ENCODE peak calls at places on chromosome 4, in five cellular contexts. F is neural progenitor cell, R is lower lobe of right lung, D is psoas muscle, Y is esophagus squamous epithelium. X is an unnamed sample.
A peak's percentile ranks its signal among the peaks of the same experiment; 100 is the strongest.

GRCh38 chr4:134365852-134366251 is 164.3 kb upstream of the PABPC4L start:
- DNase-seq in F (no peak), R (no peak), Y (no peak), D (no peak), X (no peak)

GRCh38 chr4:155248002-155248896 is 39.8 kb downstream of the NPY2R start:
- DNase-seq in F (peak; percentile 90), Y (no peak), D (no peak), R (no peak), X (no peak)

GRCh38 chr4:132792305-132792704 is 356.8 kb upstream of the PCDH10 start:
- DNase-seq in D (no peak), R (no peak), Y (no peak), F (no peak), X (no peak)

GRCh38 chr4:8939160-8939855 is 67.7 kb upstream of the HMX1 start:
- DNase-seq in D (no peak), Y (no peak), F (no peak), R (no peak), X (no peak)

GRCh38 chr4:136731025-136731424 is 801.3 kb downstream of the PCDH18 start:
- DNase-seq in D (no peak), Y (no peak), R (no peak), F (no peak), X (no peak)

GRCh38 chr4:8547108-8547911 is 32.9 kb upstream of the GPR78 start:
- DNase-seq in Y (no peak), F (peak; percentile 56), R (no peak), D (no peak), X (peak; percentile 90)

GRCh38 chr4:137536789-137537561 is 4.7 kb upstream of the PCDH18 start:
- DNase-seq in F (no peak), R (no peak), D (no peak), Y (no peak), X (no peak)

GRCh38 chr4:155906554-155907247 is 3.2 kb downstream of the TDO2 start:
- DNase-seq in R (no peak), F (no peak), D (no peak), Y (no peak), X (no peak)

GRCh38 chr4:162849922-162850321 is 316.8 kb downstream of the NAF1 start:
- DNase-seq in R (no peak), D (no peak), Y (no peak), F (no peak), X (no peak)

GRCh38 chr4:147683172-147683571 is 791 bp downstream of the PRMT9 start:
- DNase-seq in R (no peak), Y (no peak), F (peak; percentile 7), D (no peak), X (no peak)

GRCh38 chr4:147678121-147678520 is 5.8 kb downstream of the PRMT9 start:
- DNase-seq in R (no peak), F (no peak), D (no peak), Y (no peak), X (no peak)

GRCh38 chr4:147674496-147674895 is 9.5 kb downstream of the PRMT9 start:
- DNase-seq in Y (no peak), D (no peak), R (no peak), F (no peak), X (no peak)

GRCh38 chr4:147682755-147683154 is 1.2 kb downstream of the PRMT9 start:
- DNase-seq in D (no peak), F (no peak), Y (no peak), R (no peak), X (no peak)

GRCh38 chr4:147678796-147679549 is 5.0 kb downstream of the PRMT9 start:
- DNase-seq in D (no peak), R (no peak), F (no peak), Y (no peak), X (no peak)
- TF ChIP-seq CTCF in D (no peak), R (no peak), F (peak; percentile 28), Y (peak; percentile 22), X (no peak)

GRCh38 chr4:88604978-88605678 is 12.8 kb downstream of the HERC3 start:
- DNase-seq in Y (no peak), F (no peak), R (no peak), D (no peak), X (no peak)
- H3K4me1 ChIP-seq in Y (peaks cover 23% of the 10 kb centered on the region), F (peaks cover 7% of the 10 kb centered on the region), R (peaks cover 14% of the 10 kb centered on the region), D (peaks cover 15% of the 10 kb centered on the region), X (peaks cover 54% of the 10 kb centered on the region)

GRCh38 chr4:149465941-149466340 is 349.7 kb downstream of the IQCM start:
- DNase-seq in Y (no peak), F (no peak), R (no peak), D (no peak), X (no peak)
- H3K4me3 ChIP-seq in Y (no peak overlapping the region), F (no peak overlapping the region), R (no peak overlapping the region), D (no peak overlapping the region), X (no peak overlapping the region)

DNA sequence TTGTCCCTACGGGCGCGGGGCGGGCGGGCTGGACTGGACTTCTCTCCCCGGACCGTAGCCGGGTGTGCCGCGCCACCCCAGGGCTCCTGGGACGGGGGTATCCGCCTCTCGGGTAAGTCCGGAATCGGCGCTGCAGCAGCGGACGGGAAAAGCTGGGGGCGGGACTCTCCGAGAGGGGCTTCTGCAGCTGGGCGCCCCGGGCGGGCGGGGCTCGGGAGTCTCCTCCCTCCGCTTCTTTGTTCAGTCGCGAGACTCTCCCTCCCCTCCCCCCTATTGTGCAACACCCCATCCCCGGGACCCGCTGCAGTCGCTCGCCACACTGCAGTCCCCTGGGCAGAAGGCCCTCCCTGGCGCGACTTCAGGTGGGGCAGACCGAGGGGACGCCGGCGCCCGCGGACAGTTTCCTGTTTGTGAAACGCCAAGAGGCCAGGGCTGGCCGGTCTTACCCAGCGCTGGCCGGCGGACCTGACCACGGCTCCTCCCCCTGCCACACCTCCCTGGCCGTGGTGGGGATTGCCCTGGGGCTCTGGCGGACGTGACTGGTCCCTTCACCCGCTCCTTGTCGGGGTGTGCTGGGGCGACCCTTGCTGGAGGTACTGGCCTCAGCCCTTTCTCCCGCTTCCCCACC is 966 bp downstream of the CCNG2 start:
- DNase-seq in D (peak; percentile 93), F (peak; percentile 97), R (peak; percentile 92), Y (peak; percentile 67), X (peak; percentile 90)
- TF ChIP-seq CTCF in D (no peak), F (no peak), R (no peak), Y (no peak), X (peak; percentile 31)

GRCh38 chr4:6898763-6899162 is 10.9 kb upstream of the TBC1D14 start:
- DNase-seq in R (no peak), D (no peak), F (no peak), Y (no peak), X (no peak)

GRCh38 chr4:6893449-6894085 is 16.1 kb upstream of the TBC1D14 start:
- DNase-seq in D (no peak), Y (no peak), F (no peak), R (no peak), X (no peak)

GRCh38 chr4:6894528-6895498 is 14.8 kb upstream of the TBC1D14 start:
- DNase-seq in Y (no peak), D (no peak), R (no peak), F (no peak), X (no peak)

GRCh38 chr4:6894086-6894478 is 15.5 kb upstream of the TBC1D14 start:
- DNase-seq in R (no peak), D (no peak), F (no peak), Y (no peak), X (no peak)

GRCh38 chr4:6896035-6896434 is 13.6 kb upstream of the TBC1D14 start:
- DNase-seq in F (no peak), Y (no peak), D (no peak), R (no peak), X (no peak)
- H3K4me1 ChIP-seq in F (peaks cover 5% of the 10 kb centered on the region), Y (peaks cover 13% of the 10 kb centered on the region), D (peaks cover 23% of the 10 kb centered on the region), R (peaks cover 21% of the 10 kb centered on the region), X (no peaks in the 10 kb centered on the region)

GRCh38 chr4:145103496-145103895 is 5.4 kb downstream of the ABCE1 start:
- DNase-seq in R (no peak), F (no peak), D (no peak), Y (no peak), X (no peak)

GRCh38 chr4:145101091-145101490 is 3.0 kb downstream of the ABCE1 start:
- DNase-seq in R (no peak), Y (no peak), F (no peak), D (no peak), X (no peak)

GRCh38 chr4:145098675-145099037 is 545 bp downstream of the ABCE1 start:
- DNase-seq in F (no peak), D (no peak), R (no peak), Y (no peak), X (no peak)

GRCh38 chr4:145099653-145100052 is 1.5 kb downstream of the ABCE1 start:
- DNase-seq in R (no peak), Y (no peak), F (no peak), D (no peak), X (no peak)

DNA sequence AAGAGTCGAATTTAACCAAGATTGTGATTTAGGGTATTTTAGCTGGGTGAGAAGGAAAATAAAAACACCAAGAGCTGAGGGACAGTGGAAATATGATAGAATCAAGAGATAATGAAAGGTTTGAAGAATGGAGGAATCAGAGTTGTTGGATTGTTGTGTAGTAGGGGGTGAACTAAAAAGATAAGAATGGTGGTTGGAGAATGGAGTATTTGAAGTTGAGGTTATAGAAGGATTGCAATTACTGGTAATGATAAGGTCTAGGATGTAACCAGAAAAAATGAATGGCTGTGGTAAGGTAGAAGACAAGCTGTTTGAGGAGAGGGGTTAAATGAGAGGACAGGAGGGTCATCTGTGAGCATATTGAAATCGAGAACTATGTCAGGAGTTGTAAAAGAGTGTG is 4.5 kb downstream of the ABCE1 start:
- DNase-seq in Y (no peak), D (no peak), F (no peak), R (no peak), X (no peak)
- H3K4me3 ChIP-seq in Y (no peak overlapping the region), D (no peak overlapping the region), F (no peak overlapping the region), R (no peak overlapping the region), X (no peak overlapping the region)

GRCh38 chr4:176034498-176034897 is 31.1 kb upstream of the WDR17 start:
- DNase-seq in D (no peak), R (no peak), Y (no peak), F (peak; percentile 58), X (no peak)
- TF ChIP-seq CTCF in D (peak; percentile 46), R (peak; percentile 42), Y (peak; percentile 19), F (peak; percentile 68), X (peak; percentile 54)

GRCh38 chr4:176780995-176781738 is 11.6 kb downstream of the VEGFC start:
- DNase-seq in D (no peak), Y (no peak), F (no peak), R (no peak), X (no peak)

GRCh38 chr4:176782794-176783193 is 9.9 kb downstream of the VEGFC start:
- DNase-seq in R (no peak), F (no peak), D (no peak), Y (no peak), X (no peak)

GRCh38 chr4:176784816-176785215 is 7.9 kb downstream of the VEGFC start:
- DNase-seq in D (no peak), Y (no peak), F (no peak), R (no peak), X (no peak)

GRCh38 chr4:176781739-176782100 is 11.0 kb downstream of the VEGFC start:
- DNase-seq in R (no peak), D (no peak), Y (no peak), F (peak; percentile 33), X (no peak)

GRCh38 chr4:176782191-176782590 is 10.5 kb downstream of the VEGFC start:
- DNase-seq in D (no peak), F (no peak), R (no peak), Y (no peak), X (no peak)
- H3K4me1 ChIP-seq in D (peaks cover 13% of the 10 kb centered on the region), F (peaks cover 13% of the 10 kb centered on the region), R (peaks cover 4% of the 10 kb centered on the region), Y (peaks cover 10% of the 10 kb centered on the region), X (peaks cover 85% of the 10 kb centered on the region)

GRCh38 chr4:54625391-54625790 is 32.4 kb upstream of the KIT start:
- DNase-seq in R (no peak), F (no peak), D (no peak), Y (no peak), X (no peak)
- H3K4me3 ChIP-seq in R (no peak overlapping the region), F (no peak overlapping the region), D (no peak overlapping the region), Y (no peak overlapping the region), X (no peak overlapping the region)

GRCh38 chr4:184807797-184808718 is 17.7 kb downstream of the ACSL1 start:
- DNase-seq in Y (no peak), F (peak; percentile 95), R (no peak), D (peak; percentile 72), X (no peak)
- TF ChIP-seq CTCF in Y (no peak), F (peak; percentile 15), R (no peak), D (no peak), X (no peak)

X was measured in RWPE2.